ENCODE peak calls at places on chromosome 21, in five cellular contexts. P is CD8-positive, alpha-beta T cell; F is HFF-Myc; X is MG63; V is heart left ventricle. J is an unnamed sample.

GRCh38 chr21:42229676-42230075 is 10.7 kb downstream of the ABCG1 start:
- DNase-seq in F (no peak), P (no peak), V (no peak), X (no peak), J (no peak)

GRCh38 chr21:41682719-41683179 is 84.1 kb downstream of the RIPK4 start:
- DNase-seq in V (no peak), X (no peak), F (no peak), P (no peak), J (no peak)

GRCh38 chr21:42027804-42028753 is 17.9 kb upstream of the ZBTB21 start:
- DNase-seq in V (no peak), F (no peak), P (no peak), X (no peak), J (no peak)

GRCh38 chr21:41578708-41579107 is 70.8 kb upstream of the TMPRSS2 start:
- DNase-seq in P (no peak), X (no peak), F (no peak), V (no peak), J (no peak)

GRCh38 chr21:42696516-42697040 is 43.2 kb downstream of the PDE9A start:
- DNase-seq in V (no peak), F (no peak), X (no peak), P (no peak), J (no peak)

GRCh38 chr21:34996304-34997081 is 52.6 kb downstream of the RUNX1 start:
- DNase-seq in V (no peak), F (no peak), X (no peak), P (no peak), J (no peak)

GRCh38 chr21:41774467-41775151 is 7.8 kb upstream of the RIPK4 start:
- DNase-seq in X (no peak), V (no peak), P (no peak), F (no peak), J (no peak)

GRCh38 chr21:42833439-42833815 is 45.9 kb downstream of the WDR4 start:
- DNase-seq in X (peak), F (peak), P (peak), V (no peak), J (no peak)

GRCh38 chr21:41438425-41439113 is 12.5 kb downstream of the MX1 start:
- DNase-seq in X (no peak), P (no peak), V (no peak), F (no peak), J (no peak)

GRCh38 chr21:41207401-41208388 is 39.7 kb downstream of the BACE2 start:
- DNase-seq in F (no peak), P (no peak), V (peak), X (no peak), J (no peak)

GRCh38 chr21:41491412-41491811 is 16.5 kb downstream of the TMPRSS2 start:
- DNase-seq in X (no peak), F (no peak), P (no peak), V (no peak), J (no peak)

GRCh38 chr21:33020558-33021100 is 5.1 kb upstream of the OLIG2 start:
- DNase-seq in X (no peak), F (no peak), P (no peak), V (no peak), J (no peak)

GRCh38 chr21:43694437-43695079 is 24.4 kb upstream of the PDXK start:
- DNase-seq in P (no peak), X (no peak), V (no peak), F (no peak), J (no peak)

GRCh38 chr21:25573409-25574206 is 33.7 kb downstream of the MRPL39 start:
- DNase-seq in P (peak), X (peak), F (peak), V (no peak), J (peak)

GRCh38 chr21:32371913-32372314 is 20.9 kb downstream of the URB1 start:
- DNase-seq in X (no peak), F (no peak), V (no peak), P (no peak), J (no peak)

GRCh38 chr21:41717573-41718330 is 49.1 kb downstream of the RIPK4 start:
- DNase-seq in X (no peak), F (no peak), P (no peak), V (no peak), J (no peak)

GRCh38 chr21:46560568-46561447 is 44.1 kb downstream of the S100B start:
- DNase-seq in X (no peak), V (no peak), P (no peak), F (no peak), J (no peak)

GRCh38 chr21:39676054-39676771 is 63.5 kb downstream of the B3GALT5 start:
- DNase-seq in V (peak), F (no peak), X (no peak), P (no peak), J (peak)

GRCh38 chr21:29501451-29501850 is 202.7 kb downstream of the BACH1 start:
- DNase-seq in P (no peak), X (peak), V (no peak), F (no peak), J (no peak)

GRCh38 chr21:26377111-26377694 is 195.9 kb downstream of the CYYR1 start:
- DNase-seq in F (no peak), V (no peak), X (no peak), P (no peak), J (no peak)

GRCh38 chr21:26686278-26686677 is 113.2 kb upstream of the CYYR1 start:
- DNase-seq in X (peak), P (peak), V (no peak), F (peak), J (peak)

GRCh38 chr21:14308234-14308633 is 74.7 kb downstream of the HSPA13 start:
- DNase-seq in V (no peak), F (no peak), P (no peak), X (no peak), J (no peak)

GRCh38 chr21:42661688-42662429 is 8.4 kb downstream of the PDE9A start:
- DNase-seq in V (no peak), F (no peak), P (no peak), X (no peak), J (no peak)

GRCh38 chr21:43334214-43334958 is 92.5 kb downstream of the SIK1 start:
- DNase-seq in P (no peak), V (no peak), X (no peak), F (no peak), J (no peak)

GRCh38 chr21:25735895-25736597 is 1.3 kb downstream of the GABPA start:
- DNase-seq in X (no peak), P (no peak), V (no peak), F (no peak), J (peak)

GRCh38 chr21:46122758-46123683 is 25.1 kb downstream of the COL6A2 start:
- DNase-seq in F (no peak), V (peak), P (peak), X (peak), J (no peak)

GRCh38 chr21:42495765-42496119 is 282 bp downstream of the RSPH1 start:
- DNase-seq in F (no peak), V (no peak), P (no peak), X (no peak), J (no peak)

GRCh38 chr21:34701726-34702125 is 32.9 kb downstream of the CLIC6 start:
- DNase-seq in F (no peak), V (no peak), P (no peak), X (no peak), J (no peak)

GRCh38 chr21:32641715-32642698 is 29.8 kb upstream of the CFAP298 start:
- DNase-seq in X (no peak), F (no peak), V (no peak), P (no peak), J (no peak)

GRCh38 chr21:33377221-33377620 is 26.0 kb upstream of the IFNGR2 start:
- DNase-seq in X (no peak), V (no peak), F (no peak), P (no peak), J (no peak)

GRCh38 chr21:39666681-39667315 is 54.1 kb downstream of the B3GALT5 start:
- DNase-seq in F (no peak), X (no peak), P (no peak), V (no peak), J (peak)

GRCh38 chr21:37914211-37914900 is 1.9 kb downstream of the KCNJ6 start:
- DNase-seq in V (no peak), F (no peak), X (no peak), P (no peak), J (peak)

GRCh38 chr21:37916795-37917142 is 512 bp upstream of the KCNJ6 start:
- DNase-seq in F (no peak), V (no peak), P (no peak), X (no peak), J (no peak)

GRCh38 chr21:37915941-37916794 is at the start of gene KCNJ6:
- DNase-seq in P (no peak), V (no peak), X (peak), F (no peak), J (no peak)

GRCh38 chr21:37917612-37918011 is 1.4 kb upstream of the KCNJ6 start:
- DNase-seq in V (no peak), P (no peak), F (no peak), X (no peak), J (no peak)

GRCh38 chr21:37915516-37915915 is 741 bp downstream of the KCNJ6 start:
- DNase-seq in F (no peak), P (no peak), X (no peak), V (no peak), J (no peak)
- H3K4me3 ChIP-seq in F (no peak), P (no peak), X (no peak), V (no peak), J (no peak)

DNA sequence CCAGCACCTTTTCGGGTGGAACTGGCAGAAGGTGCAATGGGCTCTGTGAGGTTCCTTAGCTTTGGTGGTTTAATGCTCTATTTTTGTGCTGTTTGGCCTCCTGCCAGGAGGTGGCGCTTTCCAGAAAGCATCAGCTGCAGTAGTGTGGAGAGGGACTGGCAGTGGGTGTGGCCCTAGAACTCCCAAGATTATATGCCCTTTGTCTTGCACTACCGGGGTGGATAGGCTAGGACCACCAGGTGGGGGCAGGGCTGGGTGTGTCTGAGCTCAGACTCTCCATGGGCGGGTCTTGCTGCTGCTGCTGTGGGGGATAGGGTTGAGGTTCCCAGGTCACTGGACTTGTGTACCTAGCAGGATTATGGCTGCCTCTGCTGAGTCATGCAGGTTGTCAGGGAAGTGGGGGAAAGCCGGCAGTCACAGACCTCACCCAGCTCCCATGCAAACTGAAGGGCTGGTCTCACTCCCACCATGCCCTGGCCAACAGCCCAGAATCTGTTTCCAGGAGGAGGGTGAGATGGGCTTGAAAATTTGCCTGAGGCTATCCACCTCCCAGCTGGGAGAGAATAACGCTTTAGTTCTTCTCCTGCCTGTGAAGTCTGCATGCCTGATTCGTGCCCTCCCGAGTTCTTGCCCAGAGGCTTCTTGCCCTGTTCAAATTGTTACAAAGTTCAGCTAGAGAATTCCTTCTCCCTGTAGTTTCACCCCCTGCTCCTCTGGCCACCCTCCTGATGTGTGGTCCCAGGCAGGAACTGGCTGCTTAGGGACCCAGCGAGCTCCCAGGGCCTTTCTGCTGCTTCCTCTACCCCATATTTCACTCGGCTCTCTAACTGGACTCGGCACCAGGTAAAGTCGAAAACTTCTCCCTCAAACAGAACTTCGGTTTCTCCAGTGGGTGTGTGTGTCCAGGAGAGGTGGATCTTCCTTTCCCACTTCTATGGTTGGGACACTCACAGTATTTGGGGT is 76.5 kb upstream of the BTG3 start:
- DNase-seq in P (peak), V (peak), X (peak), F (peak), J (peak)
- H3K4me3 ChIP-seq in P (no peak), V (no peak), X (no peak), F (no peak), J (peak)

GRCh38 chr21:44919111-44919912 is 1.4 kb downstream of the ITGB2 start:
- DNase-seq in P (peak), V (no peak), X (no peak), F (no peak), J (no peak)

GRCh38 chr21:44918581-44919033 is 2.1 kb downstream of the ITGB2 start:
- DNase-seq in F (no peak), P (peak), X (no peak), V (no peak), J (no peak)

GRCh38 chr21:44921928-44922327 is 1.2 kb upstream of the ITGB2 start:
- DNase-seq in P (peak), F (no peak), V (no peak), X (no peak), J (no peak)

GRCh38 chr21:44920694-44921604 is at the start of gene ITGB2:
- DNase-seq in X (no peak), V (no peak), F (no peak), P (peak), J (no peak)

GRCh38 chr21:44919913-44920693 is 596 bp downstream of the ITGB2 start:
- DNase-seq in F (no peak), P (peak), X (no peak), V (no peak), J (no peak)
- H3K4me3 ChIP-seq in F (no peak), P (peak), X (no peak), V (peak), J (no peak)

GRCh38 chr21:27772816-27773215 is 805.9 kb upstream of the ADAMTS5 start:
- DNase-seq in X (peak), F (no peak), V (no peak), P (no peak), J (no peak)
- H3K4me3 ChIP-seq in X (no peak), F (no peak), V (no peak), P (no peak), J (no peak)

GRCh38 chr21:31190516-31190915 is 152.2 kb upstream of the KRTAP19-8 start:
- DNase-seq in P (no peak), V (no peak), F (no peak), X (no peak), J (no peak)

GRCh38 chr21:31185663-31186062 is 147.4 kb upstream of the KRTAP19-8 start:
- DNase-seq in F (no peak), X (no peak), V (no peak), P (no peak), J (no peak)

GRCh38 chr21:31186916-31187315 is 148.6 kb upstream of the KRTAP19-8 start:
- DNase-seq in X (no peak), V (no peak), P (no peak), F (no peak), J (no peak)

GRCh38 chr21:31184462-31184861 is 146.2 kb upstream of the KRTAP19-8 start:
- DNase-seq in F (no peak), V (no peak), P (peak), X (no peak), J (no peak)

DNA sequence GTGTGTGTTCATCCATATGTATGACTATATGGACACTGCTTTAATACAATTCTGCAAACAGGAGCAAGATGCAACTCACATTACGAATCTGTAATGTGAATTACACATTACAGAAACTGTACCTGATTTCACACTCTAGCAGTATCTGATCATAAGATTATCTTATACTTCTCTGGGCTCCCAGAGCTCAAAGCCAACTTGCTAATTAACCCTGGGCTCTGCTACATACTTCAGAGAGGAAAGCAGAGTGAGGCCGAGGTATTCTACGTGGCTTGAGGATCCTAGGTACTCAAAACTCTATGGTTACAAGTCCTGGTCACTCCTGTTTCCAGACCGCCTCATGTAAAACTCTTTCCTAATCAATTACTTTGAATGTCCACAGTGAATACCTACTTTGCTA is 149.2 kb upstream of the KRTAP19-8 start:
- DNase-seq in V (no peak), F (no peak), X (no peak), P (no peak), J (no peak)
- H3K4me3 ChIP-seq in V (no peak), F (no peak), X (no peak), P (no peak), J (no peak)

GRCh38 chr21:38474124-38474523 is 24.2 kb downstream of the ERG start:
- DNase-seq in P (no peak), X (no peak), F (no peak), V (peak), J (no peak)

GRCh38 chr21:38477241-38477640 is 21.0 kb downstream of the ERG start:
- DNase-seq in X (no peak), V (no peak), P (no peak), F (no peak), J (no peak)

GRCh38 chr21:38476385-38476784 is 21.9 kb downstream of the ERG start:
- DNase-seq in V (peak), P (no peak), F (no peak), X (no peak), J (no peak)

GRCh38 chr21:38474796-38475195 is 23.5 kb downstream of the ERG start:
- DNase-seq in F (no peak), X (no peak), P (no peak), V (no peak), J (no peak)

GRCh38 chr21:38475519-38475918 is 22.8 kb downstream of the ERG start:
- DNase-seq in P (no peak), F (no peak), V (no peak), X (no peak), J (no peak)
- H3K4me3 ChIP-seq in P (no peak), F (no peak), V (no peak), X (no peak), J (no peak)

GRCh38 chr21:16305686-16306085 is 575.9 kb downstream of the USP25 start:
- DNase-seq in V (no peak), F (no peak), X (peak), P (no peak), J (peak)
- H3K4me3 ChIP-seq in V (peak), F (no peak), X (peak), P (no peak), J (peak)

DNA sequence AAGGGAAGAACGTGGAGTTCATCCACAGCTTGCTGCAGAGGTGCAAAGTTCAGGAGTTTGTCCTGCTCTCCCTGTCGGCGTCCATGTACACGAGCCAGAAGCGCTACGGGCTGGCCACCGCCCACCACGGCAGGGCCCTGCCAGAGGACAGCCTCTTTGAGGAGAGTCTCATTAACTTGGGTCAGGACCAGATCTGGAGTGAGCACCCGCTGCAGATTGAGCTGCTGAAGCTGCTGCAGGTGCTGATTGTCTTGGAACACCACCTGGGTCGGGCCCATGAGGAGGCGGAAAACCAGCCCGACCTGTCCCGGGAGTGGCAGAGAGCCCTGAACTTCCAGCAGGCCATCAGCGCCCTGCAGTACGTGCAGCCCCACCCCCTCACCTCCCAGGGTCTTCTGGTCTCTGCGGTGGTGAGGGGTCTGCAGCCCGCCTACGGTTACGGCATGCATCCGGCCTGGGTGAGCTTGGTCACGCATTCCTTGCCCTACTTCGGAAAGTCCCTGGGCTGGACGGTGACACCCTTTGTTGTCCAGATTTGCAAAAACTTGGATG is 73.8 kb upstream of the MORC3 start:
- DNase-seq in P (no peak), F (no peak), X (no peak), V (no peak), J (no peak)
- H3K4me3 ChIP-seq in P (no peak), F (no peak), X (no peak), V (no peak), J (no peak)